ENCODE peak calls at places on chromosome 21, in four cellular contexts. F is mesenchymal stem cell, U is H9, E is H1. H is an unnamed sample.

GRCh38 chr21:26850116-26850643 is 5.0 kb upstream of the ADAMTS1 start:
- DNase-seq in E (no peak), U (no peak), F (peak), H (peak)

GRCh38 chr21:42010507-42011493 is 640 bp upstream of the ZBTB21 start:
- DNase-seq in F (peak), E (no peak), U (peak), H (peak)

GRCh38 chr21:34046917-34047316 is 26.5 kb upstream of the MRPS6 start:
- DNase-seq in E (no peak), F (no peak), U (no peak), H (no peak)

GRCh38 chr21:31873275-31873695 is 465 bp downstream of the HUNK start:
- DNase-seq in F (no peak), E (no peak), U (peak), H (peak)

GRCh38 chr21:35179990-35180557 is 131.0 kb upstream of the RUNX1 start:
- DNase-seq in U (no peak), E (no peak), F (peak), H (no peak)

GRCh38 chr21:35825370-35825769 is 235.0 kb downstream of the SETD4 start:
- DNase-seq in E (no peak), U (no peak), F (no peak), H (no peak)

GRCh38 chr21:35438643-35439404 is 389.7 kb upstream of the RUNX1 start:
- DNase-seq in E (no peak), F (no peak), U (no peak), H (no peak)

GRCh38 chr21:17513214-17514123 is 626 bp downstream of the CXADR start:
- DNase-seq in U (peak), E (no peak), F (peak), H (peak)

GRCh38 chr21:33026878-33027400 is 1.2 kb downstream of the OLIG2 start:
- DNase-seq in E (no peak), F (no peak), U (peak), H (no peak)

GRCh38 chr21:30227633-30228404 is 11.9 kb upstream of the CLDN8 start:
- DNase-seq in F (peak), E (no peak), U (no peak), H (no peak)

GRCh38 chr21:41768371-41769042 is 1.7 kb upstream of the RIPK4 start:
- DNase-seq in U (peak), E (no peak), F (peak), H (no peak)

GRCh38 chr21:20443558-20444155 is 554.6 kb upstream of the NCAM2 start:
- DNase-seq in E (no peak), U (no peak), F (no peak), H (peak)

GRCh38 chr21:46324390-46325072 is 575 bp downstream of the PCNT start:
- DNase-seq in E (peak), U (peak), F (peak), H (peak)

GRCh38 chr21:46323710-46324389 is at the start of the genes C21orf58 and PCNT:
- DNase-seq in E (peak), U (peak), F (peak), H (peak)

GRCh38 chr21:46326110-46326703 is 2.3 kb downstream of the PCNT start:
- DNase-seq in E (no peak), F (no peak), U (no peak), H (no peak)

GRCh38 chr21:46323227-46323709 is 402 bp downstream of the C21orf58 start:
- DNase-seq in U (no peak), F (peak), E (no peak), H (no peak)

GRCh38 chr21:46325073-46325912 is 1.3 kb downstream of the PCNT start:
- DNase-seq in E (peak), U (peak), F (peak), H (peak)
- H2AK5ac ChIP-seq in E (no peak), U (no peak), F (no peak), H (peak)

DNA sequence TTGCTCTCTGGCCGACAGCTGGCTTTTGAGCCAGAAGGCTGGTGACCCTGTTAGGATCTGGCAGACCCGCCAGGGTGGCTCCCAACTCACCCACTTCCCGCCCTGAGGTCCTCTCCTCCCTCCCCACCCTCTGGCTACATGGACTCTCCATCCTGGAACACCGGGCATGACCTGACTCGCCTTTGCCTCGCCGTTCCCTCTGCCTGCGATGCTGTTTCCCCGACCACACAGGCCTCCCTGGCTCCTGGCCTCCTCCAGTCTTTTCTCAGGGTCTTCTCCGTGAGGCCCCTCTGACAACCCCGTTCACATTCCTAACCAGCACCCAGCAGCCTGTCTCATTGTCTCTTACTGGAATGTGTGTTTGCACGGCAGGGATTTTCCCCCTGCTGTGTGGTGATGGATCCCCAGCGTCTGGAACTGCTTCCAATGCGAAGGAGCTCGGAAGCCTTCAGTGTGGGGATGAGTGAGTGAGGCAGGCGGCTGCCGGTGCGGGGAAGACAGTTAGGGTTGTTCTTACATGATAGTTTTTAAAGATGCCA is 46.0 kb upstream of the POFUT2 start:
- DNase-seq in E (no peak), U (peak), F (peak), H (no peak)
- H2BK5ac ChIP-seq in E (peak), U (no peak), F (peak), H (peak)

DNA sequence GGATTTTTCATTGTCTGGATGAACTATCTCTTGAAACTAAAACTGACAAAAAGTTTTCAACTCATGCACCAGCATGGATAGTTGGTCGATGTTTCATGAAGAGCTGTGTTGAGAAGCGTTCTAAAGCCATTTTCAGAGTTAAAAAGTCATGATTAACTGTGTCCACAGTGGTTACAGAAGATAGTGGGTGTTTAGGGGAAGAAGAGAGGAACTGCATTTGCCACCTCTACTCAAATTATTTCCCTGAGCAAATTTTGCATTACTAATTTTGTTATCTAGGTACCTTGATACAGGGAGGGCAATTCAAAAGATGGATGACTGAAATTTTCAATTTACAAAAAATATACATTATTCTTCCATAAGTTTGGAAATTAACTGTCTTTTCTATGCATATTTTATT is 15.5 kb downstream of the SAMSN1 start:
- DNase-seq in U (no peak), E (no peak), F (no peak), H (no peak)
- H2AK5ac ChIP-seq in U (no peak), E (no peak), F (no peak), H (no peak)

GRCh38 chr21:44957901-44958451 is 18.1 kb downstream of the SLX9 start:
- DNase-seq in E (no peak), U (no peak), F (no peak), H (no peak)
- H2BK5ac ChIP-seq in E (no peak), U (no peak), F (no peak), H (peak)

DNA sequence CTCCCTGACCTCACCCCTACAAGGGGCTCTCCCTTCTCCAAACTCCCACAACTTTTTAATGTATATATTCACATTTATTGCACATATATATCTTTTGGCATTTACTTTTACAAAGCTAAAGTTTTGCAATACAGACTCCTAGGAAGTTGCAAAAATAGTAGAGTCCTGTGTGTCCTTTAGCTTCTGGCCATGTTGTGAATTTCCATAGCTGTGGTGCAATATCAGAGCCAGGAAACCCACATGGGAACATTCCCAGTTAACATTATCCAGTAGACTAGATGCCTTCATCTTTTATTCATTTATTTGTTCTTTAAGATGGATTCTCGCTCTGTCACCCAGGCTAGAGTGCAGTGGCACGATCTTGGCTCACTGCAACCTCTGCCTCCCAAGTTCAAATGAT is 343.0 kb downstream of the PCP4 start:
- DNase-seq in U (no peak), E (no peak), F (no peak), H (no peak)
- H2AK5ac ChIP-seq in U (no peak), E (no peak), F (no peak), H (no peak)

DNA sequence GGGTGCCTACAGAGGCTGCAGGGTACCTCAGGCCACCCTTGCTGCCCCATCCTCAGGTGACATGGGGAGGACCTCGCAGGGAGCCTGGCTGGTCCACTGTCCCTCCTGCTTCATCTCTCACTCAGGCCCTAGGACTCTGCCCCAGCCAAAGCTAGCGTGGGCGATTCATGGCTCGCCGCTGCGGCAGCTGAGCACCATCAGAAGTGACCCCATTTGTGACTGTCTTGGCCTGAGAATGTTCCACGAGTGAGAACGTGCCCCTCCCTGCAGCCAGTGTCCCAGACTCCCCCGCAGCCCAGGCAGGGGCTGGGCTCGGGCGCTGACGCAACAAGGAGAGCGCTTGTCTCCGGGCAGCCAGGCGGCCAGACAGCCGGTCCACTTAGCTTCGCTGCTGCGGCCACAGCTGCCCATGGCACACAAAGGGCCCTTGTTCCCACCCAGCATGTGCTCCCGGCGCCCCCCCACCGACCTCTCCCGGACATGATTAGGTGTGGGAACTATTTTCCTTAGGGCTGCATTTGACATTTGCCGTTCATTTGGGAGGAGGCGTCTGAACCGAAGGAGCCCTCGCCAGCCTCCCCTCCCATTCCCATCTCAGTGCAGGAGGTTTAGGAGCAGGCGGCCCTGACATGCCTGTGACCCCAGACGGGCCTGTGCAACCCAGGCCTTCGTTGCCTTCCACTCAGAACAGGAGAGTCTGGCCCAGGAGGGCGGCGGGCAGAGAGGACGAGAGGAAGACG is 19.3 kb upstream of the POFUT2 start:
- DNase-seq in U (no peak), E (no peak), F (peak), H (no peak)
- H2BK5ac ChIP-seq in U (no peak), E (no peak), F (no peak), H (peak)

GRCh38 chr21:37767984-37768383 is 148.3 kb downstream of the KCNJ6 start:
- DNase-seq in F (peak), E (no peak), U (no peak), H (no peak)
- H2AK5ac ChIP-seq in F (no peak), E (no peak), U (no peak), H (no peak)

DNA sequence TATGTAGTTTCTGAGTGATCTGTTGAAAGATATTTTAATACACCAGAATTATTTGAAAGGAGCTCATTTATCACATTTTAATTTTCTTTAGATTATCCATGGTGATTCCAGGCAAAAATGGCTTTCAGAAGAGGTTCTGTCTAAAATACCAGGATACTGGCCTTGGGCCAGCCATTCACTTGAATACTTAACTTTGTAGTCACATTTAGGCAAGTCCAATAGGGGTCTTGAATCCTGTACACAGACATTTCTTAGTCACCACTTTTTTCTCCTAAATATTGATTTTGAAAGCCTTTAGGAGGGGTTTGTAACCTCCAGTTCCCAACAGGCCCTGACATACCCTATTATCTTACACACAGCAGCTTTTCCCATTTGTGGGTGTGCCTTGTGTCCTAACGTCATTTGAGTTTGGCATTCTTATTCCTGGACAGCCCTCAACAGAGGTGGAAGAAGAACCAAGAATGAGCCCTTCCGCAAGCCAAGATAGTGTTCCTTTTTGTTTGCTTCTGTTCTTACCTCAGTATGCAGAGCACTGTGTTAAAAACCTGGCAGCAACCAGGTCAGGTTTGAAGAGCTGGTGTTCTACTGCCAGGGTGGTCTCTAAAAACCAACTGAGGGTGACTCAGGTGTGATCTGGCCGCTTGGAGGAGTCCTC is 19.5 kb downstream of the MAP3K7CL start:
- DNase-seq in F (peak), U (no peak), E (no peak), H (no peak)
- H2BK5ac ChIP-seq in F (no peak), U (no peak), E (no peak), H (no peak)